ENCODE peak calls at places on chromosomes 7 and 10, in six cellular contexts. V is colonic mucosa, Y is heart right ventricle, W is adrenal gland, N is stomach, E is fibroblast of lung. U is an unnamed sample.

GRCh38 chr7:126715076-126715475 is 537.7 kb downstream of the GRM8 start:
- DNase-seq in V (no peak), Y (no peak), W (no peak), N (no peak), E (peak; percentile 14), U (no peak)

GRCh38 chr10:79559726-79560125 is 481 bp downstream of the SFTPA2 start:
- DNase-seq in V (no peak), Y (no peak), W (no peak), N (no peak), E (peak; percentile 22), U (no peak)

GRCh38 chr10:121734517-121735137 is 136.4 kb upstream of the FGFR2 start:
- DNase-seq in V (no peak), Y (no peak), W (no peak), N (no peak), E (no peak), U (no peak)

GRCh38 chr10:90227786-90228185 is 526.4 kb downstream of the KIF20B start:
- DNase-seq in V (no peak), Y (no peak), W (no peak), N (no peak), E (peak; percentile 88), U (no peak)

GRCh38 chr7:2483495-2483894 is 7.3 kb upstream of the GRIFIN start:
- DNase-seq in V (no peak), Y (no peak), W (no peak), N (no peak), E (no peak), U (no peak)

GRCh38 chr7:98133621-98134266 is 27.1 kb downstream of the LMTK2 start:
- DNase-seq in V (no peak), Y (no peak), W (no peak), N (no peak), E (peak; percentile 35), U (no peak)

GRCh38 chr10:35040761-35041501 is 49.2 kb downstream of the CUL2 start:
- DNase-seq in V (no peak), Y (no peak), W (no peak), N (no peak), E (peak; percentile 76), U (no peak)

GRCh38 chr7:29884399-29885272 is 78.3 kb downstream of the WIPF3 start:
- DNase-seq in V (peak; percentile 58), Y (no peak), W (no peak), N (peak; percentile 75), E (no peak), U (no peak)

GRCh38 chr7:25906760-25907159 is 245.2 kb upstream of the NFE2L3 start:
- DNase-seq in V (no peak), Y (no peak), W (no peak), N (no peak), E (no peak), U (no peak)

GRCh38 chr7:44976040-44976745 is 2.6 kb downstream of the MYO1G start:
- DNase-seq in V (no peak), Y (no peak), W (no peak), N (no peak), E (no peak), U (no peak)

GRCh38 chr7:142177869-142178268 is 66.4 kb downstream of the MGAM2 start:
- DNase-seq in V (no peak), Y (no peak), W (no peak), N (no peak), E (peak; percentile 73), U (no peak)

GRCh38 chr7:140061607-140061930 is 1.2 kb downstream of the PARP12 start:
- DNase-seq in V (no peak), Y (no peak), W (no peak), N (no peak), E (peak; percentile 7), U (no peak)

GRCh38 chr7:70641882-70642281 is 490.1 kb upstream of the GALNT17 start:
- DNase-seq in V (no peak), Y (no peak), W (no peak), N (no peak), E (no peak), U (no peak)

GRCh38 chr10:5561704-5562645 is 37.2 kb downstream of the CALML3 start:
- DNase-seq in V (no peak), Y (no peak), W (no peak), N (peak; percentile 15), E (no peak), U (peak; percentile 25)

GRCh38 chr7:155842496-155843265 is 30.4 kb upstream of the SHH start:
- DNase-seq in V (no peak), Y (no peak), W (no peak), N (peak; percentile 23), E (no peak), U (no peak)

GRCh38 chr10:103500481-103500880 is 7.0 kb downstream of the NEURL1 start:
- DNase-seq in V (no peak), Y (no peak), W (no peak), N (no peak), E (no peak), U (no peak)

GRCh38 chr10:45370202-45370955 is 3.6 kb upstream of the ALOX5 start:
- DNase-seq in V (no peak), Y (no peak), W (no peak), N (no peak), E (no peak), U (no peak)

GRCh38 chr7:127865466-127865865 is 165.8 kb downstream of the LRRC4 start:
- DNase-seq in V (no peak), Y (no peak), W (peak; percentile 41), N (no peak), E (peak; percentile 75), U (peak; percentile 46)

GRCh38 chr10:132422931-132423813 is 26.2 kb downstream of the PWWP2B start:
- DNase-seq in V (no peak), Y (no peak), W (no peak), N (no peak), E (no peak), U (no peak)
- H3K4me1 ChIP-seq in V (peaks cover 29% of the 10 kb centered on the region), Y (peaks cover 38% of the 10 kb centered on the region), W (peaks cover 50% of the 10 kb centered on the region), N (peaks cover 62% of the 10 kb centered on the region), E (peaks cover 12% of the 10 kb centered on the region), U (peaks cover 42% of the 10 kb centered on the region)

DNA sequence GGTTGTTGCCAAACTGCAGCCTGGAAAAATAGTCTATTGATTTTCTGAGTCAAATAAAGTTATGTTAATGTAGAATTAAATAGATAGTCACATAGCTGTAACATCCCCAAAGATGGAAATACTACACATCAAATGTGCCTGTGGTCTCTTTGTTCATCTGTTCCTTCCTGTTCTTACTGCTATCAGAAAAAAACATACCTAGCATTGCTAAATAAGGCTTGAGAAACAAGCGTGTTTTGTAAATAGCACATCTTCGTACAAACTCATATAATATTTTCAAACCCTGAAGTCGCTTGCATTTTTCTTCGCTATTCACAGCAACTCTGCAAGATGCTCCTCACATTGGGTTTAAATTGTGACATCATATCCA is 116.1 kb downstream of the KLF6 start:
- DNase-seq in V (no peak), Y (no peak), W (no peak), N (no peak), E (no peak), U (no peak)
- H3K27ac ChIP-seq in V (no peak overlapping the region), Y (no peak overlapping the region), W (no peak overlapping the region), N (peak overlapping the region; percentile 27), E (no peak overlapping the region), U (peak overlapping the region; percentile 75)

GRCh38 chr7:100044719-100045118 is 4.9 kb upstream of the ZSCAN21 start:
- DNase-seq in V (peak; percentile 53), Y (no peak), W (no peak), N (peak; percentile 72), E (no peak), U (peak; percentile 60)

GRCh38 chr7:100048680-100049079 is 894 bp upstream of the ZSCAN21 start:
- DNase-seq in V (peak; percentile 26), Y (no peak), W (no peak), N (no peak), E (no peak), U (peak; percentile 49)

GRCh38 chr7:100051611-100052010 is 2.0 kb downstream of the ZSCAN21 start:
- DNase-seq in V (no peak), Y (no peak), W (no peak), N (no peak), E (no peak), U (no peak)

GRCh38 chr7:100053201-100053600 is 3.6 kb downstream of the ZSCAN21 start:
- DNase-seq in V (peak; percentile 60), Y (peak; percentile 13), W (peak; percentile 60), N (peak; percentile 50), E (peak; percentile 57), U (no peak)

DNA sequence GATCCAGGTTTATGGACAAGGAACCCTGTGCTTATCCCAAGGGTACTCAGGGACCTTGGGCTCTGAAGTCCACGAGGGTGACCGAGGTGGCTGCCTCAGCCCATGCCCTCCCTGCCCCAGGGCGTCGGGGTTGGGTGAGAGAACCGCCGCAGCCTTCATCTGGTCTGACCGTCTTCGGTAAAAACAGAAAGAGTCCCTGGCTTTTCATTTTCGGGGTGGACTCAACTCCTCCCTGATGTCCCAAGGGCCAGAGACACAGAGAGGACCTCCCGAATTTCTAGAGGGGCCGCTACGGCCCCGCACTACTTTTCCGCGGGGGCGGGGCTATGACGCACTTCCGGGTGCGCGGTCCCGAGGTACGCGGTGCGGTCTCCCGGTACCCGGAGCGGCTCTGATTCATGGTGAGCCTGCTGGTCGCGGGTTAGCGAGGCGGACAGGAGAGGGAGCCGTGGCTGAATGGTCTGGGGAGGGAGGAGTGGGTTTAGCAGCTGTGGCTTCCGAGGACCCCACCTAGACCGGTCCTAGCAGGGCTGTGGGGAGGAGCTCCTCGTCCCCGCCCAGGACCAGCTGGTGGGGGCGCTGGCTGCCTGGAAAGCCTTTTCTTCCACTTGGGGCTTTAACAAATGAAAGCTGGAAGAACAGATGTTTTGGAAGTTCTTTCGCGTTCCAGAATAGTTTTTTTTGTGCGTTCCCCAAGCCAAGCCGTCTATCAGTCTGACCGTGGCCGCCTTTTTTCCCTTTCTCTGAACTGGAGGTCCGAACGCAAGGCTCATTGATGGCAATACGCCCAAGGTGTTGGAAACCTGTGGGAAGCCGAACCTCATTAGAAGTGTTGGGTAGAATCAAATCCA is at the start of gene ZSCAN21:
- DNase-seq in V (peak; percentile 84), Y (peak; percentile 85), W (peak; percentile 87), N (peak; percentile 85), E (peak; percentile 83), U (peak; percentile 90)
- TF ChIP-seq CTCF in V (no peak), Y (no peak), W (no peak), N (no peak), E (peak; percentile 21), U (peak; percentile 1)

GRCh38 chr7:51455513-51455912 is 138.9 kb upstream of the COBL start:
- DNase-seq in V (no peak), Y (no peak), W (no peak), N (no peak), E (no peak), U (no peak)

GRCh38 chr7:51457079-51457478 is 140.5 kb upstream of the COBL start:
- DNase-seq in V (no peak), Y (no peak), W (no peak), N (no peak), E (no peak), U (no peak)

GRCh38 chr7:51455086-51455485 is 138.5 kb upstream of the COBL start:
- DNase-seq in V (no peak), Y (no peak), W (no peak), N (no peak), E (no peak), U (no peak)

GRCh38 chr7:51455948-51456347 is 139.3 kb upstream of the COBL start:
- DNase-seq in V (no peak), Y (no peak), W (no peak), N (no peak), E (no peak), U (no peak)

DNA sequence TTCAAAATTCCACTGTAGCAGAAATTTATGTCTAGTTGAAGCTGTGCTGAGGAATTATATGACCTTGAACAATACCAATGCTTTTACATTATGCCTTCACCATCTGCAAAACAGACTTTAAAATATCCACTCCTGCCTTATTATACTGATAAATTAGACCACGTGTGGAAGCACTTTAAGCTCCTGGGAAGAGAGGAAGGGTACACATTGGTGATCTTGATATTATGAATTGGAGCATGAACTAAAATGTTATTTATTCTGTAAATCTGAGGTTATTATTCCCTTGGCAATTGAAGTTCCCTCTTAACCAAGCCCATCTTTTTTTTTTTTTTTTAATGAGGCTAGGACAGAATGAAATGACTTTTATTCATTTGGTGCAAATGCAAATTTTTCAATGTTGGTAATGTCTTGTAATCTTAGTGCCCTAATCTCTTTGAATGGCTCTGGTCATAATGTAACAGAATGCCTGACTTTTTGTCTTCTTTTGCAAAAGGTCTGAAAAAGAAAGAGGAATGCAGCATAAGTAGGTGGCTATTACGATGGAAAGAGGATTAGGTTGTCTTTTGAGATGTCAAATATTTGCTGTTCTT is 140.0 kb upstream of the COBL start:
- DNase-seq in V (no peak), Y (no peak), W (no peak), N (no peak), E (no peak), U (no peak)
- H3K4me1 ChIP-seq in V (no peaks in the 10 kb centered on the region), Y (no peaks in the 10 kb centered on the region), W (no peaks in the 10 kb centered on the region), N (no peaks in the 10 kb centered on the region), E (no peaks in the 10 kb centered on the region), U (no peaks in the 10 kb centered on the region)

U was measured in Peyer's patch.